ENCODE peak calls at places on chromosomes 5 and 9, in four cellular contexts. One of them, this sample, is unnamed.

GRCh38 chr5:43066231-43066798 is 26.2 kb upstream of the ANXA2R start:
- DNase-seq in K562: peak
- DNase-seq in H1: no peak
- DNase-seq in GM12878: peak
- DNase-seq in this sample: peak

GRCh38 chr9:77864096-77864889 is 167.3 kb downstream of the GNAQ start:
- DNase-seq in K562: no peak
- DNase-seq in H1: no peak
- DNase-seq in GM12878: no peak
- DNase-seq in this sample: no peak

GRCh38 chr9:114163517-114163924 is 8.2 kb downstream of the COL27A1 start:
- DNase-seq in K562: no peak
- DNase-seq in H1: no peak
- DNase-seq in GM12878: no peak
- DNase-seq in this sample: peak

GRCh38 chr5:150585781-150586461 is 54.5 kb upstream of the SYNPO start:
- DNase-seq in K562: no peak
- DNase-seq in H1: no peak
- DNase-seq in GM12878: no peak
- DNase-seq in this sample: no peak

GRCh38 chr5:164741376-164741775 is 1236.0 kb downstream of the MAT2B start:
- DNase-seq in K562: no peak
- DNase-seq in H1: no peak
- DNase-seq in GM12878: no peak
- DNase-seq in this sample: no peak

GRCh38 chr5:160956011-160956410 is 104.0 kb upstream of the ATP10B start:
- DNase-seq in K562: no peak
- DNase-seq in H1: no peak
- DNase-seq in GM12878: no peak
- DNase-seq in this sample: no peak

GRCh38 chr9:124215551-124215910 is 42.2 kb upstream of the NEK6 start:
- DNase-seq in K562: no peak
- DNase-seq in H1: no peak
- DNase-seq in GM12878: no peak
- DNase-seq in this sample: no peak

GRCh38 chr5:16152601-16153568 is 26.7 kb downstream of the MARCHF11 start:
- DNase-seq in K562: no peak
- DNase-seq in H1: no peak
- DNase-seq in GM12878: no peak
- DNase-seq in this sample: no peak

GRCh38 chr5:14739961-14740360 is 75.4 kb downstream of the OTULIN start:
- DNase-seq in K562: no peak
- DNase-seq in H1: no peak
- DNase-seq in GM12878: no peak
- DNase-seq in this sample: no peak

GRCh38 chr9:129380961-129381401 is 202.9 kb upstream of the IER5L start:
- DNase-seq in K562: no peak
- DNase-seq in H1: no peak
- DNase-seq in GM12878: no peak
- DNase-seq in this sample: no peak

GRCh38 chr9:106953166-106953565 is 90.2 kb downstream of the ZNF462 start:
- DNase-seq in K562: no peak
- DNase-seq in H1: no peak
- DNase-seq in GM12878: no peak
- DNase-seq in this sample: no peak

GRCh38 chr5:96335873-96336272 is 97.2 kb downstream of the PCSK1 start:
- DNase-seq in K562: no peak
- DNase-seq in H1: no peak
- DNase-seq in GM12878: no peak
- DNase-seq in this sample: no peak

DNA sequence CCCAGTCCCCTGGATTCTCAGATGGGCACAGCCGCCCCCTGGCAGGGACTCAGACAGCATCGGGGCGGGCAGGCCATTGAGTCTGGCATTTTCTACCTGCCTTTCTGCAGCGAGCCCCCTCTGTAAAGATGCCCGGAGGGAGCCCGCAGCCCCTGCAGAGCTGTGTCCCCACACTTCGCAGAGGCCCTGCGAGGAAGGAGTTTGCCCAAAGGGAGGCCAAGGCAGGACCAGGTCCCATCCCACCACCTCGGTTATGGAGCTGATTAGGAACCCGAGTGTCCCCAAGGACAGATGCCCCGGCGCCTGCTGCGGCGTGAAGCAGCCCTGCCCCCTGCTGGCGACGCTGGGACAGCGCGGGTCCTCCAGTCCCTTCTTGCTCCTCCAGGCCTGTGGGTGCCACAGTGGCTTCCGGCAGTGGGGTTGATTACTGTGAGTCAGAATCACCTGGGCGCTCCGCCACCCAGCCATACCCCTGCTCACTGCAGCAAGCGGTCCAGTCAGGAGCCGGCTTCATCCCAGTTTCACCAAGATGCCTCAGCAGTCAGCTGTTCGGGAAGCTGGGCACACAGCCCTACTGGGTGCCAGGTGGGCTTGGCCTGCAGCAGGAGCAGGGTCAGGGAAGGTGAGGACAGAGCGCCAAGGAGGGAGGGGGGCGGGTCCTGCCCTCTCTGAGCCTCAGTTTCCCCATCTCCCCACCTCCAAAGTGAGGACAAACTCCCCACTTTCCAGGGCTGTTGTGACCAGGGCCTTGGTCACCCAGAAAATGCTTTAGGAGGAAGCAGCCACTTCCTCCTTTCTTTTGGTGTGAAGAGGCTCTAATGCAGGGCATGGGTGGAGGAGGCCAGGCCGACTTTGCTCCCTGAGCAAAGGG is 117.1 kb downstream of the RXRA start:
- DNase-seq in K562: peak
- DNase-seq in H1: peak
- DNase-seq in GM12878: peak
- DNase-seq in this sample: peak
- TF ChIP-seq POLR2A in K562: no peak
- TF ChIP-seq POLR2A in H1: no peak
- TF ChIP-seq POLR2A in GM12878: peak
- TF ChIP-seq POLR2A in this sample: no peak

DNA sequence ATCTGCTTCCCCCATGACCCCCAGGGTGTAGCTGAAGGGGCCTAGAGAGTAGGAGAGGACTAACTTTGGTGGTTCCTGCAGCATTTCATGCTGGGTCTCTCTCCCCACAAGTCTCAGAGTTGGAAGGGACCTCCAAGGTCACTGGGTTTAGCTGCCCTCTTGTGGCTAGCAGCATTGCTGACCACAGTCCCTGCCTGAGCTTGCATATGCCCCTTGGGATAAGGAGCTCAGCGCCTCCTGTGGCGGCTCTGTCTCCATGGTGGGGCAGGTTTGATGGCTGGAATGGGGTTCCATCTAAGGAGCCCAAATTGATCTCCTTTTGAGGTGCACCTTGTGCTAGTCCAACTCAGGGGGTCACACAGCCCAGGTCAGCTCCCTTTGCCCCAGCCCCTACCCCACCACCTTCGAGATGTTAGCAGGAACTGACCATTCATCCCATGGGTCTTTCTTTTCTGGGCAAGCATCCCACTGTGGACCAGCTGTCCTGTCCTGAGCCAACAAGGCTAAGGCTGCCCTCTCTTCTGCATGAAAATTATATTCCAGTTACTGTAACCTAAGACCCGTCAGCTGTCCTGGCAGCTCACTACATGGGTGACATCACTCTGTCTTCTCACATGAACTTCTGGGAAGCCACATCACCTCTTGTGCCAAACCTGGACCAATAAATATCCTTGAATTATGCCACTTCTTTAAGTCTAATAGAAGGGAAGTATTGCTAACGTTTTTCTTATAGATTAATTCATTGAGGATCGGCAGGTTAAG is 196.2 kb downstream of the HSPA4 start:
- DNase-seq in K562: peak
- DNase-seq in H1: peak
- DNase-seq in GM12878: no peak
- DNase-seq in this sample: peak
- TF ChIP-seq HDAC6 in K562: no peak
- TF ChIP-seq HDAC6 in H1: no peak
- TF ChIP-seq HDAC6 in GM12878: no peak
- TF ChIP-seq HDAC6 in this sample: no peak

DNA sequence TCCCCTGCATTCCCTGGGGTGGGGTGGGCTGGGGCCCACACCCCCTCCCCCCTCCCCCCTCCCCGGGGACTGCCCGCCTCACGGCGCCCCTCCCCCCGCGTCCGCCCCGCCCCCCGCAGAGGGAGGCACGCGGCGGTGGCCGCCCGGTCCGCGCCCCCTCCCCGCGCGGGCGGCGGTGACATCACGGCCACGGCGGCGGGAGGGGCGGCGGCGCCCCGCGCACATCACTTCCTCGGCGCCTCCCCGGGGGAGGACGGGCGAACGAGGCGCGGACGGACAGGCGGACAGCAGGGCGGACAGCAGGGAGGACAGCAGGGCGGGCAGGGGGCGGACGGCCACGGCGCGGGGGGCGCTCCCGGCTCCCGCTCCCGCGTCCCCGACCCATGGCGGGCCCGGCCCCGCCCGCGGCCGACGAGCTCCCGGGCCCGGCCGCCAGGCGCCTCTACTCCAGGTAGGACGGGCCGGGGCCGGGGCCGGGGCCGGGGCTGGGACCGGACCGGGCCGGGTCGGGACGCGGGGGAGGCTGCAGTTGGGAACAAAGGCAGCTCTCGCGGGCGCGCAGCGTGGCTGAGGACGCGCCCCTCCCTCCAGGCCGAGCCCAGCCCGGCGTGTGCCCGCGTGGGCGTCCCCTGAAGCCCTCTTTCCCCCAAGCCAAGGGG is at the start of gene GPSM1:
- DNase-seq in K562: peak
- DNase-seq in H1: no peak
- DNase-seq in GM12878: no peak
- DNase-seq in this sample: no peak
- TF ChIP-seq POLR2A in K562: no peak
- TF ChIP-seq POLR2A in H1: no peak
- TF ChIP-seq POLR2A in GM12878: no peak
- TF ChIP-seq POLR2A in this sample: no peak

GRCh38 chr5:113292535-113292934 is 142.3 kb downstream of the TSSK1B start:
- DNase-seq in K562: no peak
- DNase-seq in H1: no peak
- DNase-seq in GM12878: no peak
- DNase-seq in this sample: no peak
- TF ChIP-seq HDAC6 in K562: no peak
- TF ChIP-seq HDAC6 in H1: no peak
- TF ChIP-seq HDAC6 in GM12878: no peak
- TF ChIP-seq HDAC6 in this sample: no peak